ENCODE peak calls at places on chromosomes 7 and 10, in five cellular contexts. T is pons; H is EH; Z is AG08395; G is central memory CD8-positive, alpha-beta T cell. W is an unnamed sample.
A peak's percentile ranks its signal among the peaks of the same experiment; 100 is the strongest.

GRCh38 chr7:43752411-43752810 is 6.1 kb upstream of the BLVRA start:
- DNase-seq in T (no peak), H (no peak), Z (no peak), G (no peak), W (no peak)

GRCh38 chr7:145986248-145986874 is 130.2 kb upstream of the CNTNAP2 start:
- DNase-seq in T (no peak), H (no peak), Z (no peak), G (no peak), W (no peak)

GRCh38 chr10:15712903-15713302 is 6.8 kb downstream of the ITGA8 start:
- DNase-seq in T (no peak), H (peak; percentile 64), Z (peak; percentile 56), G (no peak), W (no peak)

GRCh38 chr10:62033108-62033507 is 131.6 kb downstream of the ARID5B start:
- DNase-seq in T (no peak), H (no peak), Z (no peak), G (no peak), W (no peak)

GRCh38 chr7:114931656-114932011 is 9.7 kb downstream of the MDFIC start:
- DNase-seq in T (no peak), H (no peak), Z (no peak), G (no peak), W (no peak)

GRCh38 chr7:96495751-96496216 is 173.9 kb upstream of the SLC25A13 start:
- DNase-seq in T (no peak), H (no peak), Z (no peak), G (no peak), W (no peak)

GRCh38 chr7:39526676-39527075 is 39.5 kb upstream of the YAE1 start:
- DNase-seq in T (no peak), H (peak; percentile 20), Z (no peak), G (no peak), W (no peak)

GRCh38 chr10:122149607-122150505 is 121.2 kb upstream of the BTBD16 start:
- DNase-seq in T (no peak), H (peak; percentile 40), Z (peak; percentile 62), G (no peak), W (no peak)

GRCh38 chr7:101265622-101266516 is 21.0 kb upstream of the FIS1 start:
- DNase-seq in T (no peak), H (no peak), Z (no peak), G (no peak), W (no peak)

GRCh38 chr7:83819911-83820310 is 171.0 kb upstream of the SEMA3E start:
- DNase-seq in T (no peak), H (no peak), Z (no peak), G (no peak), W (no peak)

GRCh38 chr7:17769918-17770317 is 170.4 kb downstream of the SNX13 start:
- DNase-seq in T (peak; percentile 91), H (peak; percentile 72), Z (peak; percentile 48), G (no peak), W (peak; percentile 23)

GRCh38 chr7:158754746-158755444 is 50.3 kb upstream of the NCAPG2 start:
- DNase-seq in T (no peak), H (no peak), Z (no peak), G (no peak), W (no peak)

GRCh38 chr10:18421726-18422293 is 229.6 kb downstream of the NSUN6 start:
- DNase-seq in T (no peak), H (no peak), Z (no peak), G (no peak), W (no peak)

GRCh38 chr10:102313221-102313896 is 68.0 kb downstream of the GBF1 start:
- DNase-seq in T (no peak), H (peak; percentile 68), Z (no peak), G (no peak), W (no peak)

GRCh38 chr10:91349381-91349780 is 60.8 kb upstream of the HECTD2 start:
- DNase-seq in T (no peak), H (peak; percentile 96), Z (peak; percentile 87), G (no peak), W (peak; percentile 80)

GRCh38 chr7:137142376-137142775 is 201.2 kb downstream of the PTN start:
- DNase-seq in T (no peak), H (peak; percentile 74), Z (no peak), G (no peak), W (no peak)

GRCh38 chr10:69645751-69646687 is 16.0 kb downstream of the FAM241B start:
- DNase-seq in T (no peak), H (no peak), Z (no peak), G (no peak), W (no peak)

GRCh38 chr7:44284881-44285541 is 40.4 kb downstream of the CAMK2B start:
- DNase-seq in T (no peak), H (no peak), Z (no peak), G (no peak), W (no peak)

GRCh38 chr10:46284286-46285229 is 2.2 kb upstream of the ANTXRL start:
- DNase-seq in T (peak; percentile 78), H (peak; percentile 73), Z (peak; percentile 85), G (peak; percentile 51), W (no peak)

GRCh38 chr10:61931620-61932332 is 30.3 kb downstream of the ARID5B start:
- DNase-seq in T (no peak), H (peak; percentile 25), Z (no peak), G (no peak), W (no peak)

GRCh38 chr10:93028881-93029280 is 31.7 kb upstream of the CYP26C1 start:
- DNase-seq in T (no peak), H (peak; percentile 75), Z (peak; percentile 45), G (no peak), W (no peak)

GRCh38 chr10:73873163-73873842 is 1.1 kb downstream of the CAMK2G start:
- DNase-seq in T (no peak), H (no peak), Z (no peak), G (no peak), W (no peak)

GRCh38 chr10:4638116-4638515 is 187.9 kb upstream of the AKR1E2 start:
- DNase-seq in T (no peak), H (peak; percentile 17), Z (no peak), G (no peak), W (no peak)

GRCh38 chr7:151117565-151117964 is 31.3 kb downstream of the AGAP3 start:
- DNase-seq in T (no peak), H (no peak), Z (no peak), G (no peak), W (no peak)

GRCh38 chr10:10500941-10501340 is 516.7 kb upstream of the CELF2 start:
- DNase-seq in T (no peak), H (peak; percentile 56), Z (peak; percentile 8), G (no peak), W (no peak)

GRCh38 chr10:46522295-46523118 is 34.0 kb downstream of the GPRIN2 start:
- DNase-seq in T (no peak), H (no peak), Z (no peak), G (no peak), W (no peak)

GRCh38 chr10:123149568-123150228 is 1.8 kb downstream of the HMX2 start:
- DNase-seq in T (no peak), H (peak; percentile 36), Z (no peak), G (no peak), W (no peak)

GRCh38 chr10:43679509-43679908 is 30.8 kb upstream of the ZNF32 start:
- DNase-seq in T (peak; percentile 30), H (no peak), Z (no peak), G (no peak), W (no peak)

GRCh38 chr10:59709472-59710125 is at the start of gene SLC16A9:
- DNase-seq in T (peak; percentile 57), H (peak; percentile 27), Z (peak; percentile 32), G (no peak), W (no peak)

GRCh38 chr7:130996841-130997231 is 262.8 kb upstream of the KLF14 start:
- DNase-seq in T (no peak), H (peak; percentile 53), Z (no peak), G (no peak), W (no peak)

GRCh38 chr10:3452234-3452633 is 279.7 kb upstream of the PITRM1 start:
- DNase-seq in T (peak; percentile 62), H (peak; percentile 98), Z (peak; percentile 73), G (no peak), W (peak; percentile 82)

GRCh38 chr7:127943541-127944521 is 87.4 kb downstream of the LRRC4 start:
- DNase-seq in T (peak; percentile 97), H (no peak), Z (no peak), G (no peak), W (no peak)

GRCh38 chr10:109902992-109903947 is 20.0 kb downstream of the XPNPEP1 start:
- DNase-seq in T (no peak), H (peak; percentile 58), Z (peak; percentile 60), G (no peak), W (no peak)

GRCh38 chr10:2284071-2284470 is 546.7 kb upstream of the ADARB2 start:
- DNase-seq in T (no peak), H (no peak), Z (no peak), G (no peak), W (no peak)

GRCh38 chr7:111730476-111731300 is 168.4 kb upstream of the IMMP2L start:
- DNase-seq in T (no peak), H (peak; percentile 50), Z (peak; percentile 22), G (no peak), W (no peak)

GRCh38 chr10:121406823-121407545 is 191.3 kb downstream of the FGFR2 start:
- DNase-seq in T (no peak), H (no peak), Z (no peak), G (no peak), W (no peak)